ENCODE peak calls at places on chromosomes 6 and 20, in six cellular contexts. I is GM06990, X is AG09309, E is A549, G is left ventricle myocardium inferior, W is endothelial cell of umbilical vein. Y is an unnamed sample.
A peak's percentile ranks its signal among the peaks of the same experiment; 100 is the strongest.

GRCh38 chr20:8862092-8862491 is 206.8 kb upstream of the PLCB4 start:
- DNase-seq in I (no peak), X (no peak), E (no peak), G (no peak), W (no peak), Y (no peak)

GRCh38 chr6:166435574-166435973 is 52.8 kb upstream of the MPC1 start:
- DNase-seq in I (no peak), X (no peak), E (no peak), G (peak; percentile 43), W (no peak), Y (no peak)

GRCh38 chr6:6686748-6687601 is 98.5 kb downstream of the LY86 start:
- DNase-seq in I (no peak), X (no peak), E (peak; percentile 88), G (peak; percentile 94), W (peak; percentile 96), Y (no peak)

GRCh38 chr6:53437557-53438202 is 88.9 kb upstream of the ELOVL5 start:
- DNase-seq in I (peak; percentile 49), X (peak; percentile 74), E (peak; percentile 37), G (no peak), W (peak; percentile 64), Y (peak; percentile 39)

GRCh38 chr20:10653593-10654288 is 20.1 kb downstream of the JAG1 start:
- DNase-seq in I (no peak), X (peak; percentile 62), E (no peak), G (no peak), W (peak; percentile 66), Y (no peak)

GRCh38 chr6:154555075-154555677 is 44.7 kb upstream of the CNKSR3 start:
- DNase-seq in I (no peak), X (no peak), E (peak; percentile 22), G (no peak), W (peak; percentile 45), Y (no peak)

GRCh38 chr6:39251406-39251805 is 22.1 kb upstream of the KCNK5 start:
- DNase-seq in I (no peak), X (no peak), E (no peak), G (no peak), W (no peak), Y (no peak)

GRCh38 chr6:154289818-154290508 is 66.6 kb downstream of the IPCEF1 start:
- DNase-seq in I (no peak), X (no peak), E (no peak), G (no peak), W (no peak), Y (no peak)

GRCh38 chr20:6654490-6655247 is 112.8 kb upstream of the BMP2 start:
- DNase-seq in I (no peak), X (no peak), E (no peak), G (no peak), W (no peak), Y (no peak)

GRCh38 chr6:36666726-36667591 is 11.6 kb upstream of the CDKN1A start:
- DNase-seq in I (peak; percentile 89), X (peak; percentile 90), E (no peak), G (peak; percentile 75), W (peak; percentile 41), Y (peak; percentile 76)

GRCh38 chr6:49912193-49912592 is 45.9 kb upstream of the CRISP1 start:
- DNase-seq in I (no peak), X (no peak), E (no peak), G (no peak), W (no peak), Y (no peak)

GRCh38 chr20:32797160-32797468 is 22.6 kb upstream of the MAPRE1 start:
- DNase-seq in I (no peak), X (no peak), E (no peak), G (no peak), W (no peak), Y (no peak)

GRCh38 chr6:42316390-42316970 is 98.8 kb upstream of the MRPS10 start:
- DNase-seq in I (no peak), X (no peak), E (no peak), G (no peak), W (peak; percentile 19), Y (no peak)

GRCh38 chr6:164252952-164253351 is 838.4 kb downstream of the QKI start:
- DNase-seq in I (no peak), X (no peak), E (no peak), G (no peak), W (no peak), Y (no peak)

GRCh38 chr6:39128106-39128505 is 13.1 kb upstream of the SAYSD1 start:
- DNase-seq in I (no peak), X (no peak), E (no peak), G (no peak), W (no peak), Y (no peak)

GRCh38 chr6:20877008-20877937 is 343.0 kb downstream of the CDKAL1 start:
- DNase-seq in I (peak; percentile 68), X (peak; percentile 70), E (peak; percentile 49), G (no peak), W (peak; percentile 94), Y (peak; percentile 80)

GRCh38 chr6:56374841-56375369 is 127.5 kb upstream of the COL21A1 start:
- DNase-seq in I (no peak), X (peak; percentile 27), E (no peak), G (no peak), W (no peak), Y (no peak)

GRCh38 chr6:77089776-77090175 is 373.5 kb downstream of the HTR1B start:
- DNase-seq in I (no peak), X (no peak), E (no peak), G (no peak), W (no peak), Y (no peak)

GRCh38 chr6:117194978-117195377 is 70.4 kb upstream of the VGLL2 start:
- DNase-seq in I (no peak), X (no peak), E (no peak), G (no peak), W (no peak), Y (no peak)

GRCh38 chr20:45404438-45404837 is 3.7 kb upstream of the DBNDD2 start:
- DNase-seq in I (no peak), X (no peak), E (no peak), G (no peak), W (no peak), Y (no peak)

GRCh38 chr20:45407783-45408645 is at the start of gene DBNDD2:
- DNase-seq in I (no peak), X (no peak), E (no peak), G (peak; percentile 54), W (no peak), Y (no peak)

GRCh38 chr20:45407067-45407745 is 883 bp upstream of the DBNDD2 start:
- DNase-seq in I (no peak), X (no peak), E (no peak), G (peak; percentile 65), W (peak; percentile 24), Y (peak; percentile 27)

GRCh38 chr20:45405566-45406259 is 2.4 kb upstream of the DBNDD2 start:
- DNase-seq in I (no peak), X (no peak), E (no peak), G (peak; percentile 60), W (peak; percentile 7), Y (peak; percentile 45)

DNA sequence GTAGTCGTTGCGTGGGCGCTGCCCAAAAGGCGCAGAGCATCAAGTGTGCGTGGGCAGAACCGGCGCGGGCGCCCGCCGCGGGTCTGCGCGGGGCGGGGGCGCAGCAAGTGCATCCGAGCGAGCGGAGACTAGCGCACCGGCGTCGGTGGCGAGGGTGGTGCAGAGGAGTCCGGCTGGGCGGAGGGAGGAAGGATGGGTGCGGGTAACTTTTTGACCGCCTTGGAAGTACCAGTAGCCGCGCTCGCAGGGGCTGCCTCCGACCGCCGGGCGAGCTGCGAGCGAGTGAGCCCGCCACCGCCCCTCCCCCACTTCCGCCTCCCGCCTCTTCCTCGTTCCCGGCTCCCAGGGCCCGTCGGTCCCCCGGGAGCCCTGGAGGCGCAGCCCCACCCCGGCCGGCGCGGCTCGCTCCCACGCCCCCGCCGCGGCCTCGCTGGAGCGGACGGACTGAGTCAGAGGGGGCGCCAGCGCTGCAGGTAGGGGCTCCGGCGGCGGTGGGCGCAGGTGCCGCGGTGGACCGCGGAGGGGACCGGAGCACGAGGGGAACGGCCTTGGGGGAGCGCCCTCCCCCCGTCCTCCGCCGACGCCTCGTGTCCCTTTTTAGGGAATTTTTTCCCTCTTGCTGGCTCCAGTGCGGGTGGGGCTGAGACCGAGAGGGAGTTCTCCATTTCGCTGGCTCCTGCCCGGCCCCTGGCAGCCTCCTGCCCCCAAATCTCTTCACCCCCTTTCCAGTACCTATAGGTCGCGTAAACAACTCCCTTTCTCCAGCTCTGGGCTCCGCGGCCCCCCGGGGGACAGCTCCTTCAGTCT is 1.6 kb upstream of the DBNDD2 start:
- DNase-seq in I (no peak), X (no peak), E (no peak), G (peak; percentile 87), W (peak; percentile 35), Y (peak; percentile 64)
- TF ChIP-seq CTCF in I (no peak), X (no peak), E (no peak), G (peak; percentile 25), W (no peak), Y (no peak)

GRCh38 chr6:13486679-13487121 is 700 bp downstream of the GFOD1 start:
- DNase-seq in I (peak; percentile 82), X (no peak), E (peak; percentile 53), G (peak; percentile 62), W (peak; percentile 63), Y (peak; percentile 78)

GRCh38 chr6:13485923-13486557 is 1.4 kb downstream of the GFOD1 start:
- DNase-seq in I (peak; percentile 72), X (no peak), E (peak; percentile 42), G (peak; percentile 33), W (peak; percentile 38), Y (peak; percentile 68)

GRCh38 chr6:13488896-13489237 is 1.5 kb upstream of the GFOD1 start:
- DNase-seq in I (no peak), X (no peak), E (no peak), G (no peak), W (no peak), Y (no peak)

GRCh38 chr6:13488015-13488895 is 855 bp upstream of the GFOD1 start:
- DNase-seq in I (no peak), X (no peak), E (no peak), G (peak; percentile 55), W (peak; percentile 15), Y (peak; percentile 61)

GRCh38 chr6:13487122-13488014 is at the start of gene GFOD1:
- DNase-seq in I (peak; percentile 89), X (peak; percentile 41), E (peak; percentile 61), G (peak; percentile 92), W (peak; percentile 84), Y (peak; percentile 96)
- TF ChIP-seq CTCF in I (no peak), X (peak; percentile 18), E (no peak), G (peak; percentile 37), W (peak; percentile 14), Y (no peak)

GRCh38 chr6:158972241-158973233 is 27.5 kb downstream of the RSPH3 start:
- DNase-seq in I (no peak), X (peak; percentile 24), E (peak; percentile 21), G (no peak), W (peak; percentile 66), Y (peak; percentile 53)
- TF ChIP-seq CTCF in I (peak; percentile 16), X (peak; percentile 29), E (peak; percentile 66), G (peak; percentile 65), W (no peak), Y (peak; percentile 27)

GRCh38 chr20:44648579-44648978 is 2.9 kb downstream of the ADA start:
- DNase-seq in I (no peak), X (no peak), E (no peak), G (no peak), W (no peak), Y (no peak)
- TF ChIP-seq CTCF in I (no peak), X (no peak), E (no peak), G (no peak), W (no peak), Y (no peak)

DNA sequence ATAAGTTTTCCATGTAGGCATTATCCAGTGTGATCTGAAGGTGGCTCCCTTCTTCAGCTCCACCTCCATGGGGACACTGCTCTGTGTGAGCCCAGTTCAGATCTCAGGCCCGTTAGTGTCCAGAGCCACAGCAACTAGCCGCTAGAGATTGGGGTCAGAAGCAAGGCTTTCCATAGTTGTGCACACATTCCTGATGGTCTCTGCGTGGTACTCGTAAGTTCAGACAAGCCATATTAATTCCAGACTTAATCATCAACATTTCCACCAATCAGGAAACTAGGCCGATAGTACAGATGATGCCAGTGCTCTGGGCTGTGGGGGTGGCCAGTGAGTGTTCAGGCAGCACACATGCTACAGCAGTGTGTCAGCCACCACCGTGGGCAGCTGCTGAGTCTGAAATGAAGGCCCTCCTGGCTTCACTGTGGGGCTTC is 17.5 kb upstream of the SYNCRIP start:
- DNase-seq in I (no peak), X (peak; percentile 88), E (peak; percentile 40), G (no peak), W (no peak), Y (no peak)
- TF ChIP-seq CTCF in I (no peak), X (peak; percentile 39), E (no peak), G (no peak), W (no peak), Y (no peak)